ENCODE peak calls at places on chromosomes 3 and 15, in seven cellular contexts. K is anterior cingulate cortex, M is HCEC 1CT, C is Kasumi-1, J is SHP77, Y is DMS153, I is prostate gland. T is an unnamed sample.

GRCh38 chr3:150236683-150237082 is 171.4 kb upstream of the TSC22D2 start:
- DNase-seq in K (no peak), M (peak), C (no peak), J (no peak), Y (no peak), I (no peak), T (no peak)

GRCh38 chr3:153978023-153978422 is 143.2 kb upstream of the ARHGEF26 start:
- DNase-seq in K (no peak), M (no peak), C (no peak), J (no peak), Y (no peak), I (no peak), T (no peak)

GRCh38 chr15:71880276-71880675 is 69.9 kb downstream of the NR2E3 start:
- DNase-seq in K (no peak), M (no peak), C (no peak), J (no peak), Y (no peak), I (no peak), T (no peak)

GRCh38 chr15:67880651-67881182 is 40.9 kb upstream of the RNU6-1 start:
- DNase-seq in K (no peak), M (no peak), C (peak), J (no peak), Y (peak), I (peak), T (no peak)

GRCh38 chr3:43998841-43999805 is 242.6 kb upstream of the TOPAZ1 start:
- DNase-seq in K (peak), M (no peak), C (no peak), J (no peak), Y (peak), I (no peak), T (peak)

GRCh38 chr3:908839-909238 is 184.0 kb upstream of the CNTN6 start:
- DNase-seq in K (no peak), M (no peak), C (peak), J (no peak), Y (no peak), I (no peak), T (no peak)

GRCh38 chr3:51621091-51621892 is 49.8 kb upstream of the TEX264 start:
- DNase-seq in K (no peak), M (peak), C (no peak), J (no peak), Y (no peak), I (no peak), T (no peak)

GRCh38 chr3:162367443-162368132 is 871.0 kb downstream of the OTOL1 start:
- DNase-seq in K (no peak), M (peak), C (no peak), J (no peak), Y (peak), I (no peak), T (no peak)

GRCh38 chr15:71048913-71049675 is 66.2 kb upstream of the THSD4 start:
- DNase-seq in K (no peak), M (peak), C (no peak), J (no peak), Y (no peak), I (no peak), T (no peak)

GRCh38 chr3:174016186-174016585 is 618.6 kb downstream of the NLGN1 start:
- DNase-seq in K (no peak), M (peak), C (no peak), J (no peak), Y (no peak), I (no peak), T (no peak)

GRCh38 chr3:174633342-174633741 is 225.8 kb upstream of the NAALADL2 start:
- DNase-seq in K (no peak), M (no peak), C (no peak), J (no peak), Y (no peak), I (no peak), T (no peak)

GRCh38 chr15:82737975-82738374 is 28.3 kb upstream of the AP3B2 start:
- DNase-seq in K (no peak), M (no peak), C (no peak), J (no peak), Y (no peak), I (no peak), T (no peak)

GRCh38 chr15:41828747-41829270 is 917 bp downstream of the JMJD7 start:
- DNase-seq in K (no peak), M (no peak), C (no peak), J (no peak), Y (no peak), I (no peak), T (no peak)

GRCh38 chr3:108180214-108180613 is 42.0 kb downstream of the IFT57 start:
- DNase-seq in K (no peak), M (peak), C (no peak), J (no peak), Y (no peak), I (no peak), T (no peak)

GRCh38 chr3:23592961-23593931 is 212.5 kb upstream of the UBE2E1 start:
- DNase-seq in K (no peak), M (no peak), C (no peak), J (no peak), Y (no peak), I (peak), T (no peak)

GRCh38 chr3:55445551-55445950 is 41.6 kb downstream of the WNT5A start:
- DNase-seq in K (no peak), M (no peak), C (no peak), J (no peak), Y (no peak), I (no peak), T (no peak)

GRCh38 chr3:160401301-160402095 is 2.0 kb downstream of the SMC4 start:
- DNase-seq in K (no peak), M (peak), C (peak), J (no peak), Y (no peak), I (no peak), T (no peak)

GRCh38 chr3:182979719-182980191 is 583 bp downstream of the DCUN1D1 start:
- DNase-seq in K (peak), M (peak), C (peak), J (peak), Y (no peak), I (peak), T (peak)

GRCh38 chr3:38960953-38961622 is 90.7 kb downstream of the SCN11A start:
- DNase-seq in K (no peak), M (peak), C (peak), J (peak), Y (peak), I (peak), T (peak)

GRCh38 chr3:42072930-42073329 is 18.2 kb upstream of the TRAK1 start:
- DNase-seq in K (no peak), M (no peak), C (peak), J (no peak), Y (no peak), I (no peak), T (no peak)

GRCh38 chr15:88622605-88622975 is 1.4 kb downstream of the AEN start:
- DNase-seq in K (no peak), M (no peak), C (no peak), J (no peak), Y (no peak), I (no peak), T (no peak)

GRCh38 chr3:38116471-38117162 is 20.3 kb downstream of the ACAA1 start:
- DNase-seq in K (no peak), M (no peak), C (no peak), J (no peak), Y (no peak), I (no peak), T (no peak)

GRCh38 chr3:80192871-80193270 is 425.1 kb upstream of the ROBO1 start:
- DNase-seq in K (no peak), M (no peak), C (no peak), J (no peak), Y (no peak), I (no peak), T (no peak)

GRCh38 chr3:36906504-36907149 is 38.2 kb downstream of the TRANK1 start:
- DNase-seq in K (no peak), M (peak), C (no peak), J (no peak), Y (no peak), I (no peak), T (no peak)

GRCh38 chr3:172082269-172082668 is 42.9 kb downstream of the FNDC3B start:
- DNase-seq in K (no peak), M (peak), C (no peak), J (no peak), Y (no peak), I (no peak), T (no peak)

GRCh38 chr3:119637679-119638525 is 22.5 kb downstream of the POPDC2 start:
- DNase-seq in K (no peak), M (peak), C (peak), J (no peak), Y (no peak), I (no peak), T (no peak)

GRCh38 chr3:99638244-99638948 is at the start of gene COL8A1:
- DNase-seq in K (no peak), M (peak), C (no peak), J (no peak), Y (no peak), I (peak), T (no peak)

GRCh38 chr15:74997161-74997942 is 2.0 kb downstream of the SCAMP5 start:
- DNase-seq in K (no peak), M (no peak), C (no peak), J (no peak), Y (no peak), I (no peak), T (no peak)

GRCh38 chr3:143362115-143362992 is 242.8 kb downstream of the CHST2 start:
- DNase-seq in K (no peak), M (no peak), C (no peak), J (no peak), Y (no peak), I (no peak), T (no peak)

GRCh38 chr3:50486219-50486888 is 17.1 kb downstream of the CACNA2D2 start:
- DNase-seq in K (no peak), M (no peak), C (no peak), J (no peak), Y (no peak), I (no peak), T (no peak)

GRCh38 chr3:177144922-177145321 is 52.4 kb downstream of the TBL1XR1 start:
- DNase-seq in K (no peak), M (no peak), C (peak), J (no peak), Y (peak), I (no peak), T (no peak)

GRCh38 chr15:85579957-85580694 is 199.7 kb downstream of the AKAP13 start:
- DNase-seq in K (no peak), M (no peak), C (no peak), J (no peak), Y (no peak), I (no peak), T (peak)

GRCh38 chr3:181920409-181920808 is 208.7 kb downstream of the SOX2 start:
- DNase-seq in K (no peak), M (no peak), C (no peak), J (no peak), Y (no peak), I (no peak), T (no peak)

GRCh38 chr15:67479781-67480180 is 41.1 kb upstream of the C15orf61 start:
- DNase-seq in K (no peak), M (no peak), C (no peak), J (no peak), Y (no peak), I (no peak), T (no peak)

GRCh38 chr3:60333710-60334109 is 917.5 kb downstream of the FHIT start:
- DNase-seq in K (no peak), M (no peak), C (peak), J (no peak), Y (no peak), I (no peak), T (no peak)

GRCh38 chr3:14434541-14435151 is 32.2 kb downstream of the SLC6A6 start:
- DNase-seq in K (no peak), M (no peak), C (no peak), J (no peak), Y (no peak), I (peak), T (no peak)

GRCh38 chr3:72763751-72764440 is 84.3 kb downstream of the SHQ1 start:
- DNase-seq in K (no peak), M (no peak), C (no peak), J (no peak), Y (no peak), I (no peak), T (no peak)

GRCh38 chr3:40207796-40208195 is 101.7 kb upstream of the EIF1B start:
- DNase-seq in K (no peak), M (peak), C (no peak), J (no peak), Y (no peak), I (no peak), T (no peak)

GRCh38 chr3:184781801-184782200 is 30.2 kb upstream of the VPS8 start:
- DNase-seq in K (no peak), M (no peak), C (no peak), J (no peak), Y (no peak), I (no peak), T (no peak)